ENCODE peak calls at places on chromosomes 16 and 17, in six cellular contexts. One of them, this sample, is unnamed.

GRCh38 chr17:55795098-55795497 is 44.2 kb downstream of the PCTP start:
- DNase-seq in HepG2: no peak
- DNase-seq in GM12878: no peak
- DNase-seq in K562: no peak
- DNase-seq in HCT116: no peak
- DNase-seq in H1: no peak
- DNase-seq in this sample: no peak

GRCh38 chr16:24700549-24701392 is 28.7 kb upstream of the TNRC6A start:
- DNase-seq in HepG2: peak
- DNase-seq in GM12878: no peak
- DNase-seq in K562: peak
- DNase-seq in HCT116: peak
- DNase-seq in H1: no peak
- DNase-seq in this sample: peak

GRCh38 chr16:64269756-64270155 is 852.1 kb downstream of the CDH11 start:
- DNase-seq in HepG2: no peak
- DNase-seq in GM12878: no peak
- DNase-seq in K562: no peak
- DNase-seq in HCT116: no peak
- DNase-seq in H1: no peak
- DNase-seq in this sample: no peak

GRCh38 chr16:73063284-73063733 is 15.4 kb upstream of the ZFHX3 start:
- DNase-seq in HepG2: no peak
- DNase-seq in GM12878: no peak
- DNase-seq in K562: no peak
- DNase-seq in HCT116: no peak
- DNase-seq in H1: no peak
- DNase-seq in this sample: no peak

GRCh38 chr16:351804-352520 is 561 bp downstream of the AXIN1 start:
- DNase-seq in HepG2: no peak
- DNase-seq in GM12878: no peak
- DNase-seq in K562: no peak
- DNase-seq in HCT116: no peak
- DNase-seq in H1: no peak
- DNase-seq in this sample: no peak

GRCh38 chr16:89842471-89843408 is 14.5 kb downstream of the SPIRE2 start:
- DNase-seq in HepG2: peak
- DNase-seq in GM12878: no peak
- DNase-seq in K562: no peak
- DNase-seq in HCT116: no peak
- DNase-seq in H1: no peak
- DNase-seq in this sample: no peak

GRCh38 chr17:78716814-78717393 is 65.2 kb downstream of the CYTH1 start:
- DNase-seq in HepG2: no peak
- DNase-seq in GM12878: no peak
- DNase-seq in K562: no peak
- DNase-seq in HCT116: no peak
- DNase-seq in H1: peak
- DNase-seq in this sample: no peak

GRCh38 chr16:80577485-80578280 is 36.9 kb downstream of the DYNLRB2 start:
- DNase-seq in HepG2: peak
- DNase-seq in GM12878: no peak
- DNase-seq in K562: no peak
- DNase-seq in HCT116: no peak
- DNase-seq in H1: no peak
- DNase-seq in this sample: no peak

GRCh38 chr17:81388091-81388611 is 7.1 kb upstream of the BAHCC1 start:
- DNase-seq in HepG2: no peak
- DNase-seq in GM12878: no peak
- DNase-seq in K562: no peak
- DNase-seq in HCT116: no peak
- DNase-seq in H1: no peak
- DNase-seq in this sample: no peak

GRCh38 chr17:17258011-17258410 is 21.0 kb upstream of the FLCN start:
- DNase-seq in HepG2: no peak
- DNase-seq in GM12878: no peak
- DNase-seq in K562: no peak
- DNase-seq in HCT116: no peak
- DNase-seq in H1: no peak
- DNase-seq in this sample: no peak

GRCh38 chr16:23974223-23974622 is 138.4 kb downstream of the PRKCB start:
- DNase-seq in HepG2: no peak
- DNase-seq in GM12878: no peak
- DNase-seq in K562: no peak
- DNase-seq in HCT116: no peak
- DNase-seq in H1: peak
- DNase-seq in this sample: peak

GRCh38 chr17:17153071-17153470 is 53.1 kb downstream of the PLD6 start:
- DNase-seq in HepG2: no peak
- DNase-seq in GM12878: no peak
- DNase-seq in K562: no peak
- DNase-seq in HCT116: no peak
- DNase-seq in H1: no peak
- DNase-seq in this sample: no peak

GRCh38 chr16:9330036-9330545 is 238.6 kb downstream of the HAPSTR1 start:
- DNase-seq in HepG2: no peak
- DNase-seq in GM12878: no peak
- DNase-seq in K562: no peak
- DNase-seq in HCT116: no peak
- DNase-seq in H1: no peak
- DNase-seq in this sample: no peak

GRCh38 chr17:46974086-46974485 is 5.0 kb downstream of the RPRML start:
- DNase-seq in HepG2: no peak
- DNase-seq in GM12878: no peak
- DNase-seq in K562: no peak
- DNase-seq in HCT116: no peak
- DNase-seq in H1: no peak
- DNase-seq in this sample: no peak

GRCh38 chr17:81241648-81242420 is 2.7 kb downstream of the NDUFAF8 start:
- DNase-seq in HepG2: peak
- DNase-seq in GM12878: no peak
- DNase-seq in K562: peak
- DNase-seq in HCT116: no peak
- DNase-seq in H1: peak
- DNase-seq in this sample: peak

GRCh38 chr16:69049146-69049545 is 56.3 kb upstream of the HAS3 start:
- DNase-seq in HepG2: no peak
- DNase-seq in GM12878: no peak
- DNase-seq in K562: no peak
- DNase-seq in HCT116: no peak
- DNase-seq in H1: no peak
- DNase-seq in this sample: no peak

GRCh38 chr16:24151482-24151939 is 104.6 kb upstream of the CACNG3 start:
- DNase-seq in HepG2: no peak
- DNase-seq in GM12878: no peak
- DNase-seq in K562: no peak
- DNase-seq in HCT116: no peak
- DNase-seq in H1: no peak
- DNase-seq in this sample: peak

GRCh38 chr17:8896087-8896486 is 28.6 kb upstream of the PIK3R6 start:
- DNase-seq in HepG2: no peak
- DNase-seq in GM12878: no peak
- DNase-seq in K562: no peak
- DNase-seq in HCT116: no peak
- DNase-seq in H1: no peak
- DNase-seq in this sample: no peak

GRCh38 chr16:89574681-89575246 is 794 bp upstream of the CPNE7 start:
- DNase-seq in HepG2: no peak
- DNase-seq in GM12878: no peak
- DNase-seq in K562: peak
- DNase-seq in HCT116: peak
- DNase-seq in H1: peak
- DNase-seq in this sample: peak

GRCh38 chr17:17665255-17665654 is 16.0 kb upstream of the RAI1 start:
- DNase-seq in HepG2: no peak
- DNase-seq in GM12878: no peak
- DNase-seq in K562: no peak
- DNase-seq in HCT116: no peak
- DNase-seq in H1: no peak
- DNase-seq in this sample: no peak

GRCh38 chr17:77210946-77211541 is 70.3 kb downstream of the SEC14L1 start:
- DNase-seq in HepG2: no peak
- DNase-seq in GM12878: no peak
- DNase-seq in K562: no peak
- DNase-seq in HCT116: no peak
- DNase-seq in H1: no peak
- DNase-seq in this sample: no peak

GRCh38 chr17:51853857-51854256 is 304.7 kb downstream of the CA10 start:
- DNase-seq in HepG2: no peak
- DNase-seq in GM12878: no peak
- DNase-seq in K562: no peak
- DNase-seq in HCT116: no peak
- DNase-seq in H1: no peak
- DNase-seq in this sample: no peak

GRCh38 chr17:2087597-2088211 is 32.8 kb downstream of the HIC1 start:
- DNase-seq in HepG2: no peak
- DNase-seq in GM12878: peak
- DNase-seq in K562: peak
- DNase-seq in HCT116: no peak
- DNase-seq in H1: no peak
- DNase-seq in this sample: no peak

GRCh38 chr17:37752482-37752881 is 7.6 kb upstream of the HNF1B start:
- DNase-seq in HepG2: no peak
- DNase-seq in GM12878: no peak
- DNase-seq in K562: no peak
- DNase-seq in HCT116: no peak
- DNase-seq in H1: no peak
- DNase-seq in this sample: no peak

GRCh38 chr16:11258553-11259287 is 2.7 kb upstream of the SOCS1 start:
- DNase-seq in HepG2: peak
- DNase-seq in GM12878: peak
- DNase-seq in K562: no peak
- DNase-seq in HCT116: no peak
- DNase-seq in H1: no peak
- DNase-seq in this sample: no peak

GRCh38 chr16:29760567-29761279 is 14.9 kb upstream of the C16orf54 start:
- DNase-seq in HepG2: no peak
- DNase-seq in GM12878: no peak
- DNase-seq in K562: no peak
- DNase-seq in HCT116: no peak
- DNase-seq in H1: no peak
- DNase-seq in this sample: no peak

GRCh38 chr16:17866991-17867390 is 396.2 kb upstream of the XYLT1 start:
- DNase-seq in HepG2: no peak
- DNase-seq in GM12878: no peak
- DNase-seq in K562: no peak
- DNase-seq in HCT116: no peak
- DNase-seq in H1: no peak
- DNase-seq in this sample: no peak

GRCh38 chr16:57566436-57566835 is 24.0 kb downstream of the ADGRG5 start:
- DNase-seq in HepG2: no peak
- DNase-seq in GM12878: no peak
- DNase-seq in K562: no peak
- DNase-seq in HCT116: no peak
- DNase-seq in H1: no peak
- DNase-seq in this sample: no peak
- H3K9ac ChIP-seq in HepG2: no peak
- H3K9ac ChIP-seq in GM12878: no peak
- H3K9ac ChIP-seq in K562: no peak
- H3K9ac ChIP-seq in HCT116: no peak
- H3K9ac ChIP-seq in H1: no peak
- H3K9ac ChIP-seq in this sample: no peak

GRCh38 chr16:65463652-65464260 is 341.9 kb upstream of the CDH11 start:
- DNase-seq in HepG2: no peak
- DNase-seq in GM12878: no peak
- DNase-seq in K562: no peak
- DNase-seq in HCT116: no peak
- DNase-seq in H1: no peak
- DNase-seq in this sample: no peak
- TF ChIP-seq YY1 in HepG2: no peak
- TF ChIP-seq YY1 in GM12878: no peak
- TF ChIP-seq YY1 in K562: no peak
- TF ChIP-seq YY1 in HCT116: no peak
- TF ChIP-seq YY1 in H1: no peak
- TF ChIP-seq YY1 in this sample: no peak

GRCh38 chr16:82584553-82585152 is 42.1 kb upstream of the CDH13 start:
- DNase-seq in HepG2: no peak
- DNase-seq in GM12878: no peak
- DNase-seq in K562: no peak
- DNase-seq in HCT116: no peak
- DNase-seq in H1: no peak
- DNase-seq in this sample: no peak
- TF ChIP-seq ZNF274 in HepG2: no peak
- TF ChIP-seq ZNF274 in GM12878: no peak
- TF ChIP-seq ZNF274 in K562: no peak
- TF ChIP-seq ZNF274 in HCT116: no peak
- TF ChIP-seq ZNF274 in H1: no peak
- TF ChIP-seq ZNF274 in this sample: no peak

GRCh38 chr17:880871-881269 is 98.7 kb downstream of the NXN start:
- DNase-seq in HepG2: no peak
- DNase-seq in GM12878: no peak
- DNase-seq in K562: no peak
- DNase-seq in HCT116: no peak
- DNase-seq in H1: no peak
- DNase-seq in this sample: no peak

GRCh38 chr17:883586-883962 is 96.0 kb downstream of the NXN start:
- DNase-seq in HepG2: peak
- DNase-seq in GM12878: no peak
- DNase-seq in K562: no peak
- DNase-seq in HCT116: no peak
- DNase-seq in H1: no peak
- DNase-seq in this sample: no peak

GRCh38 chr17:885971-886571 is 93.5 kb downstream of the NXN start:
- DNase-seq in HepG2: no peak
- DNase-seq in GM12878: no peak
- DNase-seq in K562: no peak
- DNase-seq in HCT116: no peak
- DNase-seq in H1: no peak
- DNase-seq in this sample: no peak

GRCh38 chr17:880074-880870 is 98.1 kb downstream of the MRM3 start:
- DNase-seq in HepG2: no peak
- DNase-seq in GM12878: no peak
- DNase-seq in K562: no peak
- DNase-seq in HCT116: no peak
- DNase-seq in H1: no peak
- DNase-seq in this sample: no peak

DNA sequence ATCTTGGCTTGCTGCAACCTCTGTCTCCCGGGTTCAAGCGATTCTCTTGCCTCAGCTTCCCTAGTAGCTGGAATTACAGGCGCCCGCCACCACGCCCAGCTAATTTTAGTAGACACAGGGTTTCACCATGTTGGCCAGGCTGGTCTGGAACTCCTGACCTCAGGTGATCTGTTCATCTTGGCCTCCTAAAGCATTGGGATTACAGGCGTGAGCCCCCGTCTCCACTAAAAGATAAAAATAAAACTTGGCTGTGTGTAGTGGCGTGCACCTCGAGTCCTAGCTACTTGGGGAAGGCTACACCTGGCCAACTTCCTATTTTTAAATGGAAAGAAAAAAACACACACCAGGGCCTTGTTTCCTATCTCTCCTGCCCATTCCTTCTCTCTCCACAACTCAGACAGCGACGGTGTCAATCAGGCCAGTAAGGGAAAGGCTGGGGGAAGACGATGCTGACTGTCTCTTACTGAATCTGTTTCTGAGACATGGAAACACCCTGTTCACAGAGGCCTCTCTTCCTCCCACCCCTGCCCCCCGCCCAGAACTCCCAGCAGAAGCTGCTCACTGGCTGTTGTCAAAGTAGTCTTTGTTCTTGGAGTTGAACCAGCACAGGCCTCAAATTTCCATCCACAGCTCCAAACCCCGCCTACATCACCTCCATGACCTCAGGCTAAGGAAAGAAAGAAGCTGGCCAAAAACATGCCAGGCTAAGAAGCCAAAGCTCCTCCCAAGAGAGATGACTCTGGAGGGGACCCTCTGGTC is 96.6 kb downstream of the NXN start:
- DNase-seq in HepG2: peak
- DNase-seq in GM12878: no peak
- DNase-seq in K562: no peak
- DNase-seq in HCT116: no peak
- DNase-seq in H1: no peak
- DNase-seq in this sample: peak
- H3K9ac ChIP-seq in HepG2: peak
- H3K9ac ChIP-seq in GM12878: no peak
- H3K9ac ChIP-seq in K562: no peak
- H3K9ac ChIP-seq in HCT116: peak
- H3K9ac ChIP-seq in H1: no peak
- H3K9ac ChIP-seq in this sample: no peak